ENCODE peak calls at places on chromosomes 11 and 22, in nine cellular contexts. J is transverse colon, D is stomach, W is tibial nerve, G is upper lobe of left lung, V is GM12878, C is A549, B is K562, H is sigmoid colon. P is an unnamed sample.

GRCh38 chr22:19843857-19844422 is 10.7 kb downstream of the GNB1L start:
- DNase-seq in J (no peak), D (no peak), W (no peak), G (peak; percentile 63), V (no peak), C (no peak), B (no peak), H (peak; percentile 64), P (no peak)

GRCh38 chr11:76148207-76148606 is 58.1 kb downstream of the WNT11 start:
- DNase-seq in J (peak; percentile 50), D (no peak), W (no peak), G (no peak), V (no peak), C (no peak), B (no peak), H (no peak), P (no peak)

GRCh38 chr11:78372114-78372768 is 45.4 kb downstream of the GAB2 start:
- DNase-seq in J (no peak), D (no peak), W (no peak), G (no peak), V (no peak), C (no peak), B (no peak), H (no peak), P (no peak)

GRCh38 chr11:70805243-70805642 is 406.9 kb downstream of the CTTN start:
- DNase-seq in J (no peak), D (no peak), W (no peak), G (no peak), V (no peak), C (no peak), B (no peak), H (no peak), P (no peak)

GRCh38 chr11:6319001-6319878 is 1.1 kb downstream of the CAVIN3 start:
- DNase-seq in J (peak; percentile 16), D (peak; percentile 40), W (peak; percentile 8), G (peak; percentile 91), V (no peak), C (peak; percentile 6), B (no peak), H (peak; percentile 84), P (peak; percentile 57)

GRCh38 chr11:128692750-128693578 is 908 bp upstream of the FLI1 start:
- DNase-seq in J (peak; percentile 27), D (no peak), W (no peak), G (peak; percentile 90), V (no peak), C (peak; percentile 10), B (no peak), H (no peak), P (no peak)

GRCh38 chr11:69508974-69509373 is 27.5 kb downstream of the LINC01488 start:
- DNase-seq in J (no peak), D (no peak), W (no peak), G (no peak), V (no peak), C (no peak), B (no peak), H (peak; percentile 39), P (no peak)

GRCh38 chr11:104609297-104609696 is 289.0 kb downstream of the CASP12 start:
- DNase-seq in J (peak; percentile 9), D (no peak), W (no peak), G (no peak), V (no peak), C (peak; percentile 16), B (no peak), H (no peak), P (no peak)

GRCh38 chr22:49458708-49459099 is 369.0 kb downstream of the BRD1 start:
- DNase-seq in J (no peak), D (no peak), W (no peak), G (peak; percentile 42), V (no peak), C (no peak), B (no peak), H (no peak), P (no peak)

GRCh38 chr11:13229675-13230359 is 47.8 kb upstream of the BMAL1 start:
- DNase-seq in J (no peak), D (no peak), W (no peak), G (no peak), V (no peak), C (no peak), B (no peak), H (no peak), P (no peak)

GRCh38 chr22:45511847-45512261 is 9.2 kb downstream of the FBLN1 start:
- DNase-seq in J (peak; percentile 62), D (peak; percentile 43), W (peak; percentile 73), G (no peak), V (no peak), C (no peak), B (no peak), H (peak; percentile 96), P (peak; percentile 81)

GRCh38 chr22:27842994-27843431 is 41.5 kb upstream of the MN1 start:
- DNase-seq in J (no peak), D (no peak), W (no peak), G (no peak), V (no peak), C (no peak), B (no peak), H (peak; percentile 64), P (no peak)

GRCh38 chr22:17726561-17727243 is 47.6 kb downstream of the BID start:
- DNase-seq in J (no peak), D (no peak), W (no peak), G (no peak), V (no peak), C (no peak), B (no peak), H (no peak), P (no peak)

GRCh38 chr11:61148016-61148640 is 13.1 kb downstream of the VPS37C start:
- DNase-seq in J (no peak), D (no peak), W (no peak), G (no peak), V (no peak), C (no peak), B (no peak), H (peak; percentile 34), P (no peak)

GRCh38 chr11:69539416-69540117 is 58.1 kb downstream of the LINC01488 start:
- DNase-seq in J (peak; percentile 26), D (no peak), W (peak; percentile 35), G (peak; percentile 65), V (no peak), C (no peak), B (no peak), H (peak; percentile 70), P (no peak)

GRCh38 chr22:40387758-40388157 is 17.4 kb downstream of the SGSM3 start:
- DNase-seq in J (peak; percentile 53), D (peak; percentile 82), W (no peak), G (no peak), V (no peak), C (no peak), B (no peak), H (no peak), P (no peak)

GRCh38 chr22:44316393-44317162 is 3.8 kb upstream of the SHISAL1 start:
- DNase-seq in J (no peak), D (no peak), W (no peak), G (no peak), V (no peak), C (no peak), B (no peak), H (no peak), P (no peak)
- TF ChIP-seq EP300 in J (no peak), D (no peak), W (no peak), G (no peak), V (no peak), C (no peak), B (no peak), H (no peak), P (no peak)

DNA sequence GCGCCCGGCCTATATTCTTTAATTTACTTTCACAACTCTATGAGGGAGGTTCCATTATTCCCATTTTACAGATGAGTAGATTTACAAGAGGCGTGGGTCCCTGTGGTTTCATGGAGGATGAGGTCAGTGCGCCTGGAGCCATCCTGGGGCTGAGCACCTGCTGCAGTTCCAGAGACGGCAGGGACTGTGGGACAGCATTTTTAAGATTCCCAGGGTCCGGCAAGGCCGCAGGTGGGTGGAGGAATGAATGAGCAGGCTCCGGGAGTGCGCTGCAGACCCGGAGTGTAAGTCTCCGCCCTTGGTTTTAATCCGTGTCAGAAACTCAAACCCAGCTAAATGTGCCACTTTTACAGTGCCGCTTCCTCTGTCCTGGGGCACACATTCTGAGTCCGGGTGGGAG is 4.1 kb upstream of the CHRM1 start:
- DNase-seq in J (no peak), D (no peak), W (no peak), G (no peak), V (no peak), C (no peak), B (no peak), H (no peak), P (no peak)
- TF ChIP-seq EP300 in J (no peak), D (no peak), W (no peak), G (no peak), V (no peak), C (no peak), B (no peak), H (no peak), P (no peak)

GRCh38 chr11:65532388-65533064 is 7.6 kb downstream of the SCYL1 start:
- DNase-seq in J (no peak), D (no peak), W (no peak), G (no peak), V (no peak), C (no peak), B (no peak), H (peak; percentile 69), P (peak; percentile 39)
- TF ChIP-seq EP300 in J (no peak), D (no peak), W (no peak), G (no peak), V (no peak), C (no peak), B (no peak), H (no peak), P (no peak)

GRCh38 chr11:44747836-44748235 is 21.1 kb downstream of the TSPAN18 start:
- DNase-seq in J (no peak), D (no peak), W (no peak), G (no peak), V (no peak), C (no peak), B (no peak), H (peak; percentile 21), P (no peak)

GRCh38 chr11:44748606-44749005 is 21.8 kb downstream of the TSPAN18 start:
- DNase-seq in J (no peak), D (no peak), W (no peak), G (no peak), V (no peak), C (no peak), B (no peak), H (no peak), P (no peak)

GRCh38 chr11:44749160-44749559 is 22.4 kb downstream of the TSPAN18 start:
- DNase-seq in J (no peak), D (no peak), W (no peak), G (no peak), V (no peak), C (no peak), B (no peak), H (no peak), P (no peak)

GRCh38 chr11:44747339-44747738 is 20.6 kb downstream of the TSPAN18 start:
- DNase-seq in J (no peak), D (no peak), W (no peak), G (no peak), V (no peak), C (no peak), B (no peak), H (no peak), P (no peak)

DNA sequence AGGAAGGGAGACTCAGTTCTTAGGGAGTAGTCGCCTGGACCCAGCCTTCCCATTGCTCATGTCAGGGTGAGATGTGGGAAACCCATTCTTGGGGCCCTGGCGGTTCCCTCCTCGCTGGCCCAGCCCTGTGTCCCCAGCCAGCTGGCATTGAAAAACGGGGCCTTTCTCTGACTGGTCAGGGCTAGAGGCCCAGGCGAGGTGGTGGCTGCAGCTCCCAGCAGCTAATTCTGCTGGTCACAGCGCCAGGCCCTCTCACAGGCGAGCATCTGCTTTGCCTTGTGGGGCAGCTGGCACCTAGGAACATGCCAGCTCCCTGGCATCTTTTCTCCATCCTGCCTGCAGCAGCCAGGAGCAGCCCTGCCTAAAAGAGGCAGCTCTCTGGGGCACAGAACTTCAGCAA is 20.1 kb downstream of the TSPAN18 start:
- DNase-seq in J (no peak), D (no peak), W (no peak), G (no peak), V (no peak), C (no peak), B (no peak), H (peak; percentile 90), P (no peak)
- TF ChIP-seq EP300 in J (no peak), D (no peak), W (no peak), G (no peak), V (no peak), C (no peak), B (no peak), H (no peak), P (no peak)